ENCODE peak calls at places on chromosomes 11 and 22, in five cellular contexts. One of them, this sample, is unnamed.
A peak's percentile ranks its signal among the peaks of the same experiment; 100 is the strongest.

GRCh38 chr11:118923721-118924587 is 1.8 kb downstream of the BCL9L start:
- DNase-seq in retinal pigment epithelial cell: no peak
- DNase-seq in coronary artery: no peak
- DNase-seq in esophagus squamous epithelium: no peak
- DNase-seq in NB4: no peak
- DNase-seq in this sample: no peak

GRCh38 chr11:134328433-134328832 is 3.4 kb upstream of the GLB1L2 start:
- DNase-seq in retinal pigment epithelial cell: no peak
- DNase-seq in coronary artery: no peak
- DNase-seq in esophagus squamous epithelium: no peak
- DNase-seq in NB4: no peak
- DNase-seq in this sample: no peak

GRCh38 chr22:20440637-20441591 is 3.3 kb upstream of the SCARF2 start:
- DNase-seq in retinal pigment epithelial cell: no peak
- DNase-seq in coronary artery: no peak
- DNase-seq in esophagus squamous epithelium: no peak
- DNase-seq in NB4: no peak
- DNase-seq in this sample: no peak

GRCh38 chr22:50340157-50340879 is 2.8 kb upstream of the PPP6R2 start:
- DNase-seq in retinal pigment epithelial cell: no peak
- DNase-seq in coronary artery: no peak
- DNase-seq in esophagus squamous epithelium: no peak
- DNase-seq in NB4: peak; percentile 26
- DNase-seq in this sample: no peak

GRCh38 chr11:131694526-131695424 is 324.4 kb downstream of the NTM start:
- DNase-seq in retinal pigment epithelial cell: peak; percentile 64
- DNase-seq in coronary artery: no peak
- DNase-seq in esophagus squamous epithelium: no peak
- DNase-seq in NB4: peak; percentile 69
- DNase-seq in this sample: peak; percentile 36

GRCh38 chr11:11171854-11172253 is 181.2 kb downstream of the CSNK2A3 start:
- DNase-seq in retinal pigment epithelial cell: no peak
- DNase-seq in coronary artery: no peak
- DNase-seq in esophagus squamous epithelium: no peak
- DNase-seq in NB4: peak; percentile 28
- DNase-seq in this sample: no peak

GRCh38 chr22:46021577-46021976 is 44.6 kb upstream of the WNT7B start:
- DNase-seq in retinal pigment epithelial cell: no peak
- DNase-seq in coronary artery: no peak
- DNase-seq in esophagus squamous epithelium: no peak
- DNase-seq in NB4: no peak
- DNase-seq in this sample: no peak

GRCh38 chr11:1868636-1869291 is 15.9 kb downstream of the LSP1 start:
- DNase-seq in retinal pigment epithelial cell: no peak
- DNase-seq in coronary artery: no peak
- DNase-seq in esophagus squamous epithelium: no peak
- DNase-seq in NB4: peak; percentile 44
- DNase-seq in this sample: no peak

GRCh38 chr11:80023416-80023815 is 582.6 kb upstream of the TENM4 start:
- DNase-seq in retinal pigment epithelial cell: no peak
- DNase-seq in coronary artery: no peak
- DNase-seq in esophagus squamous epithelium: no peak
- DNase-seq in NB4: no peak
- DNase-seq in this sample: no peak

GRCh38 chr11:77103319-77103718 is 679 bp downstream of the OMP start:
- DNase-seq in retinal pigment epithelial cell: no peak
- DNase-seq in coronary artery: no peak
- DNase-seq in esophagus squamous epithelium: no peak
- DNase-seq in NB4: no peak
- DNase-seq in this sample: no peak

GRCh38 chr22:39621826-39622225 is 51.3 kb downstream of the CACNA1I start:
- DNase-seq in retinal pigment epithelial cell: no peak
- DNase-seq in coronary artery: no peak
- DNase-seq in esophagus squamous epithelium: no peak
- DNase-seq in NB4: no peak
- DNase-seq in this sample: no peak

GRCh38 chr11:24760681-24761080 is 263.8 kb downstream of the LUZP2 start:
- DNase-seq in retinal pigment epithelial cell: peak; percentile 34
- DNase-seq in coronary artery: no peak
- DNase-seq in esophagus squamous epithelium: no peak
- DNase-seq in NB4: peak; percentile 6
- DNase-seq in this sample: no peak

GRCh38 chr11:132318421-132319157 is 948.2 kb downstream of the NTM start:
- DNase-seq in retinal pigment epithelial cell: peak; percentile 24
- DNase-seq in coronary artery: no peak
- DNase-seq in esophagus squamous epithelium: no peak
- DNase-seq in NB4: no peak
- DNase-seq in this sample: no peak

GRCh38 chr11:14905104-14906033 is 13.3 kb upstream of the CYP2R1 start:
- DNase-seq in retinal pigment epithelial cell: no peak
- DNase-seq in coronary artery: peak; percentile 77
- DNase-seq in esophagus squamous epithelium: peak; percentile 34
- DNase-seq in NB4: peak; percentile 78
- DNase-seq in this sample: no peak

GRCh38 chr11:2754008-2754407 is 54.2 kb upstream of the KCNQ1OT1 start:
- DNase-seq in retinal pigment epithelial cell: no peak
- DNase-seq in coronary artery: no peak
- DNase-seq in esophagus squamous epithelium: no peak
- DNase-seq in NB4: no peak
- DNase-seq in this sample: no peak

GRCh38 chr11:22875869-22876473 is 15.7 kb upstream of the CCDC179 start:
- DNase-seq in retinal pigment epithelial cell: peak; percentile 59
- DNase-seq in coronary artery: no peak
- DNase-seq in esophagus squamous epithelium: no peak
- DNase-seq in NB4: peak; percentile 79
- DNase-seq in this sample: peak; percentile 87

GRCh38 chr11:42778193-42778592 is 533.6 kb upstream of the API5 start:
- DNase-seq in retinal pigment epithelial cell: no peak
- DNase-seq in coronary artery: no peak
- DNase-seq in esophagus squamous epithelium: no peak
- DNase-seq in NB4: no peak
- DNase-seq in this sample: no peak

GRCh38 chr11:124896821-124897391 is 759 bp downstream of the ROBO4 start:
- DNase-seq in retinal pigment epithelial cell: no peak
- DNase-seq in coronary artery: peak; percentile 76
- DNase-seq in esophagus squamous epithelium: no peak
- DNase-seq in NB4: no peak
- DNase-seq in this sample: no peak

GRCh38 chr11:113778111-113778910 is 1.3 kb upstream of the CLDN25 start:
- DNase-seq in retinal pigment epithelial cell: peak; percentile 67
- DNase-seq in coronary artery: peak; percentile 79
- DNase-seq in esophagus squamous epithelium: no peak
- DNase-seq in NB4: peak; percentile 7
- DNase-seq in this sample: no peak

GRCh38 chr22:30944986-30945385 is 23.6 kb downstream of the MORC2 start:
- DNase-seq in retinal pigment epithelial cell: no peak
- DNase-seq in coronary artery: no peak
- DNase-seq in esophagus squamous epithelium: no peak
- DNase-seq in NB4: no peak
- DNase-seq in this sample: no peak

GRCh38 chr11:11973866-11974265 is 34.6 kb downstream of the DKK3 start:
- DNase-seq in retinal pigment epithelial cell: no peak
- DNase-seq in coronary artery: peak; percentile 68
- DNase-seq in esophagus squamous epithelium: no peak
- DNase-seq in NB4: no peak
- DNase-seq in this sample: no peak

GRCh38 chr11:128323381-128323780 is 264.0 kb downstream of the ETS1 start:
- DNase-seq in retinal pigment epithelial cell: no peak
- DNase-seq in coronary artery: no peak
- DNase-seq in esophagus squamous epithelium: no peak
- DNase-seq in NB4: peak; percentile 45
- DNase-seq in this sample: no peak

GRCh38 chr22:33051960-33052839 is 6.0 kb downstream of the SYN3 start:
- DNase-seq in retinal pigment epithelial cell: no peak
- DNase-seq in coronary artery: no peak
- DNase-seq in esophagus squamous epithelium: no peak
- DNase-seq in NB4: peak; percentile 8
- DNase-seq in this sample: no peak

GRCh38 chr22:41699264-41700104 is at the start of gene MEI1:
- DNase-seq in retinal pigment epithelial cell: no peak
- DNase-seq in coronary artery: no peak
- DNase-seq in esophagus squamous epithelium: peak; percentile 23
- DNase-seq in NB4: no peak
- DNase-seq in this sample: peak; percentile 28

GRCh38 chr11:118176400-118177134 is at the start of gene SCN2B:
- DNase-seq in retinal pigment epithelial cell: peak; percentile 5
- DNase-seq in coronary artery: no peak
- DNase-seq in esophagus squamous epithelium: no peak
- DNase-seq in NB4: no peak
- DNase-seq in this sample: no peak

GRCh38 chr11:118687906-118688305 is 8.5 kb upstream of the TREH start:
- DNase-seq in retinal pigment epithelial cell: no peak
- DNase-seq in coronary artery: no peak
- DNase-seq in esophagus squamous epithelium: no peak
- DNase-seq in NB4: no peak
- DNase-seq in this sample: no peak

GRCh38 chr11:117950320-117950719 is 21.1 kb upstream of the TMPRSS13 start:
- DNase-seq in retinal pigment epithelial cell: no peak
- DNase-seq in coronary artery: no peak
- DNase-seq in esophagus squamous epithelium: no peak
- DNase-seq in NB4: peak; percentile 65
- DNase-seq in this sample: no peak

GRCh38 chr11:15936011-15936410 is 420.3 kb downstream of the SOX6 start:
- DNase-seq in retinal pigment epithelial cell: no peak
- DNase-seq in coronary artery: no peak
- DNase-seq in esophagus squamous epithelium: no peak
- DNase-seq in NB4: no peak
- DNase-seq in this sample: no peak

GRCh38 chr11:70270877-70271634 is 566 bp downstream of the PPFIA1 start:
- DNase-seq in retinal pigment epithelial cell: peak; percentile 48
- DNase-seq in coronary artery: no peak
- DNase-seq in esophagus squamous epithelium: no peak
- DNase-seq in NB4: peak; percentile 58
- DNase-seq in this sample: peak; percentile 20

GRCh38 chr11:86692317-86692716 is 19.9 kb upstream of the ME3 start:
- DNase-seq in retinal pigment epithelial cell: no peak
- DNase-seq in coronary artery: no peak
- DNase-seq in esophagus squamous epithelium: no peak
- DNase-seq in NB4: no peak
- DNase-seq in this sample: no peak

GRCh38 chr22:42719133-42719532 is 1.5 kb downstream of the A4GALT start:
- DNase-seq in retinal pigment epithelial cell: no peak
- DNase-seq in coronary artery: no peak
- DNase-seq in esophagus squamous epithelium: no peak
- DNase-seq in NB4: no peak
- DNase-seq in this sample: no peak

GRCh38 chr11:132471491-132471890 is 1060.8 kb downstream of the OPCML start:
- DNase-seq in retinal pigment epithelial cell: no peak
- DNase-seq in coronary artery: no peak
- DNase-seq in esophagus squamous epithelium: no peak
- DNase-seq in NB4: no peak
- DNase-seq in this sample: no peak

GRCh38 chr11:71551711-71552110 is 3.5 kb downstream of the KRTAP5-9 start:
- DNase-seq in retinal pigment epithelial cell: no peak
- DNase-seq in coronary artery: no peak
- DNase-seq in esophagus squamous epithelium: no peak
- DNase-seq in NB4: peak; percentile 69
- DNase-seq in this sample: no peak

GRCh38 chr22:11598492-11599440 is 3929.2 kb upstream of the OR11H1 start:
- DNase-seq in retinal pigment epithelial cell: no peak
- DNase-seq in coronary artery: no peak
- DNase-seq in esophagus squamous epithelium: no peak
- DNase-seq in NB4: no peak
- DNase-seq in this sample: no peak

GRCh38 chr11:833114-833791 is 501 bp downstream of the CD151 start:
- DNase-seq in retinal pigment epithelial cell: no peak
- DNase-seq in coronary artery: no peak
- DNase-seq in esophagus squamous epithelium: no peak
- DNase-seq in NB4: peak; percentile 72
- DNase-seq in this sample: no peak

GRCh38 chr22:50014053-50014501 is 1.5 kb upstream of the IL17REL start:
- DNase-seq in retinal pigment epithelial cell: no peak
- DNase-seq in coronary artery: no peak
- DNase-seq in esophagus squamous epithelium: no peak
- DNase-seq in NB4: no peak
- DNase-seq in this sample: no peak

GRCh38 chr11:123195182-123196059 is at the start of gene CLMP:
- DNase-seq in retinal pigment epithelial cell: no peak
- DNase-seq in coronary artery: no peak
- DNase-seq in esophagus squamous epithelium: no peak
- DNase-seq in NB4: peak; percentile 65
- DNase-seq in this sample: no peak

GRCh38 chr11:44611088-44611487 is 45.6 kb downstream of the CD82 start:
- DNase-seq in retinal pigment epithelial cell: no peak
- DNase-seq in coronary artery: no peak
- DNase-seq in esophagus squamous epithelium: no peak
- DNase-seq in NB4: no peak
- DNase-seq in this sample: no peak

DNA sequence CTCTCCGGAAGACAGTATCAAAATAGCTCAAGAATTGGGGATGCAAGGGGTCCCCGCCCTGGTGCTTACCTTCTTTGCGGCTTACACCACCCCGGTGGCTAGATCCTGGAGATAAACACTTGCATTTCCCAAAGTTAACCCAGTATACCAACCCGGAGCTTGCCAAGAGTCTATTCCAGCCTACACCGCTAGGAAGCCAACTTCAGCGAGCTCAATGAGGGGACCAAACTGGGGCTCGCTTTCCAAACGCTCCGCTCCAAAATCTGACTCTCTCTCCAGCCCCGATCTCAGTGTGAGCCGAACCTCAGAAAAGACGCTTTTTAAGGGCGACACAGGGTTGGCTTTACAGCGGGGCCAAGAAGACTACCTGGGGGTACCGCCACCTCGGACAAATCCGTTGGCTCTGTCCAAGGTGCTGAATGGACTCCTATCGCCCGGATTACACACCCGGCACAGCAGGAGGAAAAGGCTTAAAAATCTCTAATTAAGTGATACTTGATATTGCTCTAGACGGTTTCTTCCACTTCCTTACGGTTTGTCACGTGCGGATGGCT is 20.1 kb upstream of the BDNF start:
- DNase-seq in retinal pigment epithelial cell: no peak
- DNase-seq in coronary artery: no peak
- DNase-seq in esophagus squamous epithelium: no peak
- DNase-seq in NB4: no peak
- DNase-seq in this sample: no peak
- TF ChIP-seq CTCF in retinal pigment epithelial cell: peak; percentile 54
- TF ChIP-seq CTCF in coronary artery: no peak
- TF ChIP-seq CTCF in esophagus squamous epithelium: no peak
- TF ChIP-seq CTCF in NB4: no peak
- TF ChIP-seq CTCF in this sample: peak; percentile 39

GRCh38 chr11:95714853-95715776 is 74.5 kb downstream of the FAM76B start:
- DNase-seq in retinal pigment epithelial cell: no peak
- DNase-seq in coronary artery: no peak
- DNase-seq in esophagus squamous epithelium: no peak
- DNase-seq in NB4: no peak
- DNase-seq in this sample: no peak
- H3K4me3 ChIP-seq in retinal pigment epithelial cell: no peak overlapping the region
- H3K4me3 ChIP-seq in coronary artery: no peak overlapping the region
- H3K4me3 ChIP-seq in esophagus squamous epithelium: no peak overlapping the region
- H3K4me3 ChIP-seq in NB4: no peak overlapping the region
- H3K4me3 ChIP-seq in this sample: no peak overlapping the region

GRCh38 chr22:27879923-27880322 is 39.1 kb downstream of the PITPNB start:
- DNase-seq in retinal pigment epithelial cell: no peak
- DNase-seq in coronary artery: no peak
- DNase-seq in esophagus squamous epithelium: no peak
- DNase-seq in NB4: peak; percentile 50
- DNase-seq in this sample: peak; percentile 34
- TF ChIP-seq CTCF in retinal pigment epithelial cell: peak; percentile 71
- TF ChIP-seq CTCF in coronary artery: peak; percentile 35
- TF ChIP-seq CTCF in esophagus squamous epithelium: peak; percentile 38
- TF ChIP-seq CTCF in NB4: peak; percentile 52
- TF ChIP-seq CTCF in this sample: peak; percentile 71

GRCh38 chr11:106495046-106495445 is 417.6 kb downstream of the AASDHPPT start:
- DNase-seq in retinal pigment epithelial cell: no peak
- DNase-seq in coronary artery: no peak
- DNase-seq in esophagus squamous epithelium: no peak
- DNase-seq in NB4: no peak
- DNase-seq in this sample: no peak
- H3K4me3 ChIP-seq in retinal pigment epithelial cell: no peak overlapping the region
- H3K4me3 ChIP-seq in coronary artery: no peak overlapping the region
- H3K4me3 ChIP-seq in esophagus squamous epithelium: no peak overlapping the region
- H3K4me3 ChIP-seq in NB4: no peak overlapping the region
- H3K4me3 ChIP-seq in this sample: no peak overlapping the region

This sample was measured in astrocyte of the cerebellum.